ENCODE peak calls at places on chromosomes 2 and 18, in six cellular contexts. One of them, this sample, is unnamed.

GRCh38 chr2:58800846-58801245 is 559.7 kb upstream of the FANCL start:
- DNase-seq in CD4-positive, CD25-positive, alpha-beta regulatory T cell: no peak
- DNase-seq in HFFc6: no peak
- DNase-seq in PC-3: no peak
- DNase-seq in activated CD4-positive, CD25-positive, alpha-beta regulatory T cell: no peak
- DNase-seq in effector memory CD4-positive, alpha-beta T cell: no peak
- DNase-seq in this sample: no peak

GRCh38 chr18:56298935-56299334 is 339.5 kb downstream of the TXNL1 start:
- DNase-seq in activated CD4-positive, CD25-positive, alpha-beta regulatory T cell: no peak
- DNase-seq in PC-3: peak
- DNase-seq in HFFc6: peak
- DNase-seq in effector memory CD4-positive, alpha-beta T cell: no peak
- DNase-seq in CD4-positive, CD25-positive, alpha-beta regulatory T cell: no peak
- DNase-seq in this sample: no peak

GRCh38 chr18:9775172-9775571 is 67.1 kb downstream of the RAB31 start:
- DNase-seq in CD4-positive, CD25-positive, alpha-beta regulatory T cell: no peak
- DNase-seq in activated CD4-positive, CD25-positive, alpha-beta regulatory T cell: no peak
- DNase-seq in PC-3: no peak
- DNase-seq in effector memory CD4-positive, alpha-beta T cell: no peak
- DNase-seq in HFFc6: no peak
- DNase-seq in this sample: no peak

GRCh38 chr2:226447896-226448295 is 351.7 kb downstream of the IRS1 start:
- DNase-seq in CD4-positive, CD25-positive, alpha-beta regulatory T cell: no peak
- DNase-seq in effector memory CD4-positive, alpha-beta T cell: no peak
- DNase-seq in HFFc6: peak
- DNase-seq in PC-3: peak
- DNase-seq in activated CD4-positive, CD25-positive, alpha-beta regulatory T cell: no peak
- DNase-seq in this sample: no peak

GRCh38 chr2:72080286-72081145 is 67.1 kb downstream of the CYP26B1 start:
- DNase-seq in activated CD4-positive, CD25-positive, alpha-beta regulatory T cell: no peak
- DNase-seq in effector memory CD4-positive, alpha-beta T cell: no peak
- DNase-seq in PC-3: no peak
- DNase-seq in HFFc6: no peak
- DNase-seq in CD4-positive, CD25-positive, alpha-beta regulatory T cell: no peak
- DNase-seq in this sample: no peak

GRCh38 chr2:189179607-189179979 is at the start of gene COL5A2:
- DNase-seq in effector memory CD4-positive, alpha-beta T cell: no peak
- DNase-seq in activated CD4-positive, CD25-positive, alpha-beta regulatory T cell: no peak
- DNase-seq in HFFc6: peak
- DNase-seq in CD4-positive, CD25-positive, alpha-beta regulatory T cell: no peak
- DNase-seq in PC-3: no peak
- DNase-seq in this sample: no peak

GRCh38 chr2:137987011-137987410 is 22.7 kb downstream of the HNMT start:
- DNase-seq in effector memory CD4-positive, alpha-beta T cell: no peak
- DNase-seq in HFFc6: no peak
- DNase-seq in PC-3: no peak
- DNase-seq in activated CD4-positive, CD25-positive, alpha-beta regulatory T cell: no peak
- DNase-seq in CD4-positive, CD25-positive, alpha-beta regulatory T cell: no peak
- DNase-seq in this sample: no peak

GRCh38 chr18:35522130-35522959 is 24.6 kb upstream of the INO80C start:
- DNase-seq in activated CD4-positive, CD25-positive, alpha-beta regulatory T cell: no peak
- DNase-seq in PC-3: no peak
- DNase-seq in HFFc6: no peak
- DNase-seq in CD4-positive, CD25-positive, alpha-beta regulatory T cell: no peak
- DNase-seq in effector memory CD4-positive, alpha-beta T cell: no peak
- DNase-seq in this sample: no peak

GRCh38 chr2:219041252-219041651 is at the start of gene CFAP65:
- DNase-seq in HFFc6: peak
- DNase-seq in effector memory CD4-positive, alpha-beta T cell: no peak
- DNase-seq in CD4-positive, CD25-positive, alpha-beta regulatory T cell: peak
- DNase-seq in PC-3: peak
- DNase-seq in activated CD4-positive, CD25-positive, alpha-beta regulatory T cell: no peak
- DNase-seq in this sample: no peak

GRCh38 chr2:107259411-107260195 is 373.6 kb upstream of the ST6GAL2 start:
- DNase-seq in HFFc6: no peak
- DNase-seq in PC-3: no peak
- DNase-seq in effector memory CD4-positive, alpha-beta T cell: no peak
- DNase-seq in CD4-positive, CD25-positive, alpha-beta regulatory T cell: no peak
- DNase-seq in activated CD4-positive, CD25-positive, alpha-beta regulatory T cell: no peak
- DNase-seq in this sample: no peak

GRCh38 chr18:2400701-2401191 is 170.6 kb downstream of the METTL4 start:
- DNase-seq in HFFc6: no peak
- DNase-seq in activated CD4-positive, CD25-positive, alpha-beta regulatory T cell: no peak
- DNase-seq in effector memory CD4-positive, alpha-beta T cell: no peak
- DNase-seq in PC-3: no peak
- DNase-seq in CD4-positive, CD25-positive, alpha-beta regulatory T cell: no peak
- DNase-seq in this sample: no peak

GRCh38 chr2:190343500-190344274 is at the start of gene INPP1:
- DNase-seq in PC-3: peak
- DNase-seq in CD4-positive, CD25-positive, alpha-beta regulatory T cell: peak
- DNase-seq in activated CD4-positive, CD25-positive, alpha-beta regulatory T cell: no peak
- DNase-seq in HFFc6: peak
- DNase-seq in effector memory CD4-positive, alpha-beta T cell: peak
- DNase-seq in this sample: no peak

GRCh38 chr2:8455236-8456148 is 226.4 kb upstream of the ID2 start:
- DNase-seq in CD4-positive, CD25-positive, alpha-beta regulatory T cell: no peak
- DNase-seq in PC-3: no peak
- DNase-seq in effector memory CD4-positive, alpha-beta T cell: peak
- DNase-seq in HFFc6: no peak
- DNase-seq in activated CD4-positive, CD25-positive, alpha-beta regulatory T cell: no peak
- DNase-seq in this sample: no peak

GRCh38 chr2:100554788-100555407 is 7.9 kb upstream of the PDCL3 start:
- DNase-seq in effector memory CD4-positive, alpha-beta T cell: peak
- DNase-seq in PC-3: no peak
- DNase-seq in activated CD4-positive, CD25-positive, alpha-beta regulatory T cell: peak
- DNase-seq in HFFc6: no peak
- DNase-seq in CD4-positive, CD25-positive, alpha-beta regulatory T cell: peak
- DNase-seq in this sample: no peak

GRCh38 chr2:181471783-181472182 is 14.6 kb downstream of the ITGA4 start:
- DNase-seq in effector memory CD4-positive, alpha-beta T cell: no peak
- DNase-seq in activated CD4-positive, CD25-positive, alpha-beta regulatory T cell: no peak
- DNase-seq in CD4-positive, CD25-positive, alpha-beta regulatory T cell: no peak
- DNase-seq in PC-3: peak
- DNase-seq in HFFc6: no peak
- DNase-seq in this sample: no peak

GRCh38 chr2:113675885-113676284 is 48.8 kb downstream of the RABL2A start:
- DNase-seq in effector memory CD4-positive, alpha-beta T cell: no peak
- DNase-seq in HFFc6: no peak
- DNase-seq in PC-3: no peak
- DNase-seq in activated CD4-positive, CD25-positive, alpha-beta regulatory T cell: no peak
- DNase-seq in CD4-positive, CD25-positive, alpha-beta regulatory T cell: no peak
- DNase-seq in this sample: no peak

GRCh38 chr18:47215554-47216138 is 35.8 kb downstream of the SKOR2 start:
- DNase-seq in activated CD4-positive, CD25-positive, alpha-beta regulatory T cell: no peak
- DNase-seq in effector memory CD4-positive, alpha-beta T cell: no peak
- DNase-seq in HFFc6: peak
- DNase-seq in CD4-positive, CD25-positive, alpha-beta regulatory T cell: peak
- DNase-seq in PC-3: peak
- DNase-seq in this sample: no peak

GRCh38 chr18:76983613-76984051 is 149.0 kb downstream of the MBP start:
- DNase-seq in HFFc6: no peak
- DNase-seq in activated CD4-positive, CD25-positive, alpha-beta regulatory T cell: no peak
- DNase-seq in effector memory CD4-positive, alpha-beta T cell: no peak
- DNase-seq in PC-3: no peak
- DNase-seq in CD4-positive, CD25-positive, alpha-beta regulatory T cell: no peak
- DNase-seq in this sample: no peak

GRCh38 chr18:58526425-58527115 is 102.3 kb downstream of the ALPK2 start:
- DNase-seq in HFFc6: no peak
- DNase-seq in effector memory CD4-positive, alpha-beta T cell: no peak
- DNase-seq in activated CD4-positive, CD25-positive, alpha-beta regulatory T cell: no peak
- DNase-seq in CD4-positive, CD25-positive, alpha-beta regulatory T cell: no peak
- DNase-seq in PC-3: no peak
- DNase-seq in this sample: no peak

GRCh38 chr2:121575800-121576199 is 45.1 kb downstream of the RNU4ATAC start:
- DNase-seq in HFFc6: no peak
- DNase-seq in PC-3: no peak
- DNase-seq in effector memory CD4-positive, alpha-beta T cell: no peak
- DNase-seq in CD4-positive, CD25-positive, alpha-beta regulatory T cell: no peak
- DNase-seq in activated CD4-positive, CD25-positive, alpha-beta regulatory T cell: no peak
- DNase-seq in this sample: no peak

GRCh38 chr2:195026261-195026660 is 630.8 kb upstream of the SLC39A10 start:
- DNase-seq in PC-3: peak
- DNase-seq in CD4-positive, CD25-positive, alpha-beta regulatory T cell: no peak
- DNase-seq in effector memory CD4-positive, alpha-beta T cell: no peak
- DNase-seq in activated CD4-positive, CD25-positive, alpha-beta regulatory T cell: no peak
- DNase-seq in HFFc6: no peak
- DNase-seq in this sample: no peak

GRCh38 chr18:40867452-40867851 is 1087.6 kb upstream of the PIK3C3 start:
- DNase-seq in CD4-positive, CD25-positive, alpha-beta regulatory T cell: no peak
- DNase-seq in effector memory CD4-positive, alpha-beta T cell: no peak
- DNase-seq in PC-3: peak
- DNase-seq in activated CD4-positive, CD25-positive, alpha-beta regulatory T cell: no peak
- DNase-seq in HFFc6: peak
- DNase-seq in this sample: no peak

GRCh38 chr2:200034816-200035215 is 79.4 kb downstream of the MAIP1 start:
- DNase-seq in PC-3: no peak
- DNase-seq in HFFc6: no peak
- DNase-seq in activated CD4-positive, CD25-positive, alpha-beta regulatory T cell: no peak
- DNase-seq in effector memory CD4-positive, alpha-beta T cell: no peak
- DNase-seq in CD4-positive, CD25-positive, alpha-beta regulatory T cell: no peak
- DNase-seq in this sample: no peak

GRCh38 chr2:177143444-177143843 is 69.2 kb upstream of the HNRNPA3 start:
- DNase-seq in PC-3: peak
- DNase-seq in CD4-positive, CD25-positive, alpha-beta regulatory T cell: no peak
- DNase-seq in effector memory CD4-positive, alpha-beta T cell: no peak
- DNase-seq in HFFc6: peak
- DNase-seq in activated CD4-positive, CD25-positive, alpha-beta regulatory T cell: no peak
- DNase-seq in this sample: no peak

GRCh38 chr2:7670905-7671304 is 753.7 kb downstream of the RNF144A start:
- DNase-seq in PC-3: no peak
- DNase-seq in HFFc6: no peak
- DNase-seq in CD4-positive, CD25-positive, alpha-beta regulatory T cell: no peak
- DNase-seq in effector memory CD4-positive, alpha-beta T cell: no peak
- DNase-seq in activated CD4-positive, CD25-positive, alpha-beta regulatory T cell: no peak
- DNase-seq in this sample: no peak

GRCh38 chr18:2889761-2890192 is 43.0 kb downstream of the EMILIN2 start:
- DNase-seq in CD4-positive, CD25-positive, alpha-beta regulatory T cell: peak
- DNase-seq in HFFc6: no peak
- DNase-seq in activated CD4-positive, CD25-positive, alpha-beta regulatory T cell: no peak
- DNase-seq in effector memory CD4-positive, alpha-beta T cell: peak
- DNase-seq in PC-3: no peak
- DNase-seq in this sample: no peak

GRCh38 chr2:46351388-46352141 is 54.4 kb downstream of the EPAS1 start:
- DNase-seq in PC-3: no peak
- DNase-seq in activated CD4-positive, CD25-positive, alpha-beta regulatory T cell: peak
- DNase-seq in CD4-positive, CD25-positive, alpha-beta regulatory T cell: peak
- DNase-seq in effector memory CD4-positive, alpha-beta T cell: peak
- DNase-seq in HFFc6: no peak
- DNase-seq in this sample: no peak

GRCh38 chr2:112433932-112434730 is 686 bp upstream of the RGPD8 start:
- DNase-seq in PC-3: no peak
- DNase-seq in activated CD4-positive, CD25-positive, alpha-beta regulatory T cell: no peak
- DNase-seq in CD4-positive, CD25-positive, alpha-beta regulatory T cell: no peak
- DNase-seq in effector memory CD4-positive, alpha-beta T cell: no peak
- DNase-seq in HFFc6: no peak
- DNase-seq in this sample: no peak

GRCh38 chr2:240739797-240740196 is 48.1 kb downstream of the AQP12A start:
- DNase-seq in CD4-positive, CD25-positive, alpha-beta regulatory T cell: peak
- DNase-seq in activated CD4-positive, CD25-positive, alpha-beta regulatory T cell: no peak
- DNase-seq in HFFc6: no peak
- DNase-seq in effector memory CD4-positive, alpha-beta T cell: peak
- DNase-seq in PC-3: peak
- DNase-seq in this sample: no peak

GRCh38 chr18:21391074-21391673 is 149.1 kb downstream of the GREB1L start:
- DNase-seq in activated CD4-positive, CD25-positive, alpha-beta regulatory T cell: no peak
- DNase-seq in HFFc6: peak
- DNase-seq in CD4-positive, CD25-positive, alpha-beta regulatory T cell: no peak
- DNase-seq in PC-3: peak
- DNase-seq in effector memory CD4-positive, alpha-beta T cell: no peak
- DNase-seq in this sample: no peak

GRCh38 chr2:112340416-112340815 is 65.0 kb downstream of the ZC3H6 start:
- DNase-seq in effector memory CD4-positive, alpha-beta T cell: no peak
- DNase-seq in CD4-positive, CD25-positive, alpha-beta regulatory T cell: no peak
- DNase-seq in HFFc6: no peak
- DNase-seq in activated CD4-positive, CD25-positive, alpha-beta regulatory T cell: no peak
- DNase-seq in PC-3: no peak
- DNase-seq in this sample: no peak

GRCh38 chr2:189411860-189412259 is 29.4 kb upstream of the WDR75 start:
- DNase-seq in PC-3: peak
- DNase-seq in CD4-positive, CD25-positive, alpha-beta regulatory T cell: no peak
- DNase-seq in effector memory CD4-positive, alpha-beta T cell: no peak
- DNase-seq in HFFc6: peak
- DNase-seq in activated CD4-positive, CD25-positive, alpha-beta regulatory T cell: no peak
- DNase-seq in this sample: no peak

GRCh38 chr2:112805542-112805941 is 21.2 kb upstream of the IL1A start:
- DNase-seq in effector memory CD4-positive, alpha-beta T cell: no peak
- DNase-seq in PC-3: no peak
- DNase-seq in HFFc6: no peak
- DNase-seq in activated CD4-positive, CD25-positive, alpha-beta regulatory T cell: no peak
- DNase-seq in CD4-positive, CD25-positive, alpha-beta regulatory T cell: no peak
- DNase-seq in this sample: peak

GRCh38 chr2:240962371-240963064 is 35.9 kb upstream of the SNED1 start:
- DNase-seq in CD4-positive, CD25-positive, alpha-beta regulatory T cell: no peak
- DNase-seq in PC-3: no peak
- DNase-seq in effector memory CD4-positive, alpha-beta T cell: no peak
- DNase-seq in activated CD4-positive, CD25-positive, alpha-beta regulatory T cell: no peak
- DNase-seq in HFFc6: no peak
- DNase-seq in this sample: no peak

GRCh38 chr2:152421521-152422367 is 86.8 kb downstream of the FMNL2 start:
- DNase-seq in PC-3: peak
- DNase-seq in effector memory CD4-positive, alpha-beta T cell: no peak
- DNase-seq in CD4-positive, CD25-positive, alpha-beta regulatory T cell: no peak
- DNase-seq in HFFc6: peak
- DNase-seq in activated CD4-positive, CD25-positive, alpha-beta regulatory T cell: no peak
- DNase-seq in this sample: no peak